ENCODE peak calls at places on chromosome 14, in six cellular contexts. One of them, this sample, is unnamed.

GRCh38 chr14:38964630-38965029 is 138.4 kb downstream of the SEC23A start:
- DNase-seq in thyroid gland: peak
- DNase-seq in A673: no peak
- DNase-seq in frontal cortex: no peak
- DNase-seq in fibroblast of pulmonary artery: peak
- DNase-seq in NCI-H1048: no peak
- DNase-seq in this sample: no peak

GRCh38 chr14:76376878-76377523 is 1.1 kb downstream of the ESRRB start:
- DNase-seq in frontal cortex: no peak
- DNase-seq in fibroblast of pulmonary artery: no peak
- DNase-seq in NCI-H1048: no peak
- DNase-seq in thyroid gland: no peak
- DNase-seq in A673: no peak
- DNase-seq in this sample: no peak

GRCh38 chr14:85530626-85531025 is 682 bp downstream of the FLRT2 start:
- DNase-seq in thyroid gland: no peak
- DNase-seq in NCI-H1048: no peak
- DNase-seq in A673: no peak
- DNase-seq in frontal cortex: no peak
- DNase-seq in fibroblast of pulmonary artery: no peak
- DNase-seq in this sample: no peak

GRCh38 chr14:61553730-61554641 is 141.3 kb upstream of the HIF1A start:
- DNase-seq in NCI-H1048: no peak
- DNase-seq in thyroid gland: no peak
- DNase-seq in A673: no peak
- DNase-seq in frontal cortex: no peak
- DNase-seq in fibroblast of pulmonary artery: peak
- DNase-seq in this sample: no peak

GRCh38 chr14:100914597-100915021 is 11.1 kb upstream of the RTL1 start:
- DNase-seq in NCI-H1048: no peak
- DNase-seq in fibroblast of pulmonary artery: peak
- DNase-seq in A673: no peak
- DNase-seq in frontal cortex: no peak
- DNase-seq in thyroid gland: no peak
- DNase-seq in this sample: no peak

GRCh38 chr14:61280526-61281185 is 482 bp downstream of the TMEM30B start:
- DNase-seq in fibroblast of pulmonary artery: peak
- DNase-seq in NCI-H1048: no peak
- DNase-seq in A673: peak
- DNase-seq in thyroid gland: peak
- DNase-seq in frontal cortex: peak
- DNase-seq in this sample: peak

GRCh38 chr14:67674480-67675218 is at the start of gene VTI1B:
- DNase-seq in fibroblast of pulmonary artery: peak
- DNase-seq in NCI-H1048: peak
- DNase-seq in A673: peak
- DNase-seq in thyroid gland: peak
- DNase-seq in frontal cortex: peak
- DNase-seq in this sample: peak

GRCh38 chr14:102938191-102938590 is 15.7 kb downstream of the AMN start:
- DNase-seq in frontal cortex: no peak
- DNase-seq in thyroid gland: no peak
- DNase-seq in fibroblast of pulmonary artery: no peak
- DNase-seq in A673: no peak
- DNase-seq in NCI-H1048: no peak
- DNase-seq in this sample: no peak

GRCh38 chr14:51410846-51411245 is 170.8 kb downstream of the TMX1 start:
- DNase-seq in fibroblast of pulmonary artery: no peak
- DNase-seq in NCI-H1048: no peak
- DNase-seq in thyroid gland: no peak
- DNase-seq in A673: no peak
- DNase-seq in frontal cortex: no peak
- DNase-seq in this sample: no peak

GRCh38 chr14:68716698-68717097 is 76.2 kb downstream of the ZFP36L1 start:
- DNase-seq in NCI-H1048: no peak
- DNase-seq in A673: no peak
- DNase-seq in frontal cortex: no peak
- DNase-seq in thyroid gland: no peak
- DNase-seq in fibroblast of pulmonary artery: no peak
- DNase-seq in this sample: no peak

GRCh38 chr14:60266021-60266937 is 17.3 kb downstream of the PPM1A start:
- DNase-seq in NCI-H1048: no peak
- DNase-seq in thyroid gland: no peak
- DNase-seq in fibroblast of pulmonary artery: peak
- DNase-seq in A673: peak
- DNase-seq in frontal cortex: no peak
- DNase-seq in this sample: no peak

GRCh38 chr14:94547151-94547680 is 14.0 kb upstream of the SERPINA4 start:
- DNase-seq in thyroid gland: no peak
- DNase-seq in frontal cortex: no peak
- DNase-seq in A673: no peak
- DNase-seq in fibroblast of pulmonary artery: no peak
- DNase-seq in NCI-H1048: no peak
- DNase-seq in this sample: no peak

GRCh38 chr14:86013663-86014062 is 483.7 kb downstream of the FLRT2 start:
- DNase-seq in NCI-H1048: no peak
- DNase-seq in A673: no peak
- DNase-seq in thyroid gland: no peak
- DNase-seq in frontal cortex: no peak
- DNase-seq in fibroblast of pulmonary artery: peak
- DNase-seq in this sample: no peak

GRCh38 chr14:21352587-21352986 is 31.2 kb downstream of the SUPT16H start:
- DNase-seq in A673: no peak
- DNase-seq in NCI-H1048: no peak
- DNase-seq in thyroid gland: no peak
- DNase-seq in frontal cortex: no peak
- DNase-seq in fibroblast of pulmonary artery: no peak
- DNase-seq in this sample: no peak

GRCh38 chr14:71629765-71630502 is 302.3 kb upstream of the RGS6 start:
- DNase-seq in frontal cortex: no peak
- DNase-seq in A673: no peak
- DNase-seq in fibroblast of pulmonary artery: peak
- DNase-seq in thyroid gland: no peak
- DNase-seq in NCI-H1048: no peak
- DNase-seq in this sample: no peak

GRCh38 chr14:104081951-104082464 is 3.5 kb upstream of the ASPG start:
- DNase-seq in fibroblast of pulmonary artery: no peak
- DNase-seq in frontal cortex: no peak
- DNase-seq in thyroid gland: no peak
- DNase-seq in A673: no peak
- DNase-seq in NCI-H1048: no peak
- DNase-seq in this sample: no peak

GRCh38 chr14:72722201-72722785 is 171.6 kb downstream of the DPF3 start:
- DNase-seq in frontal cortex: no peak
- DNase-seq in thyroid gland: no peak
- DNase-seq in A673: no peak
- DNase-seq in fibroblast of pulmonary artery: no peak
- DNase-seq in NCI-H1048: no peak
- DNase-seq in this sample: no peak

GRCh38 chr14:94581127-94581999 is at the start of gene SERPINA5:
- DNase-seq in NCI-H1048: no peak
- DNase-seq in fibroblast of pulmonary artery: peak
- DNase-seq in thyroid gland: peak
- DNase-seq in frontal cortex: no peak
- DNase-seq in A673: no peak
- DNase-seq in this sample: no peak

GRCh38 chr14:53621433-53621832 is 335.2 kb downstream of the BMP4 start:
- DNase-seq in frontal cortex: no peak
- DNase-seq in A673: no peak
- DNase-seq in thyroid gland: no peak
- DNase-seq in NCI-H1048: no peak
- DNase-seq in fibroblast of pulmonary artery: no peak
- DNase-seq in this sample: no peak

GRCh38 chr14:21833836-21834235 is 160.2 kb upstream of the OR4E1 start:
- DNase-seq in A673: no peak
- DNase-seq in frontal cortex: no peak
- DNase-seq in thyroid gland: no peak
- DNase-seq in fibroblast of pulmonary artery: no peak
- DNase-seq in NCI-H1048: no peak
- DNase-seq in this sample: no peak

GRCh38 chr14:24132061-24132685 is 1.7 kb downstream of the FITM1 start:
- DNase-seq in fibroblast of pulmonary artery: no peak
- DNase-seq in thyroid gland: peak
- DNase-seq in frontal cortex: no peak
- DNase-seq in NCI-H1048: no peak
- DNase-seq in A673: no peak
- DNase-seq in this sample: no peak

GRCh38 chr14:64704145-64704742 is at the start of gene PLEKHG3:
- DNase-seq in A673: peak
- DNase-seq in fibroblast of pulmonary artery: peak
- DNase-seq in frontal cortex: peak
- DNase-seq in thyroid gland: peak
- DNase-seq in NCI-H1048: peak
- DNase-seq in this sample: peak

GRCh38 chr14:74582910-74583581 is 29.0 kb downstream of the LTBP2 start:
- DNase-seq in fibroblast of pulmonary artery: peak
- DNase-seq in NCI-H1048: no peak
- DNase-seq in frontal cortex: no peak
- DNase-seq in thyroid gland: no peak
- DNase-seq in A673: no peak
- DNase-seq in this sample: no peak

GRCh38 chr14:21263284-21264024 is 5.8 kb downstream of the HNRNPC start:
- DNase-seq in A673: no peak
- DNase-seq in thyroid gland: no peak
- DNase-seq in NCI-H1048: no peak
- DNase-seq in frontal cortex: no peak
- DNase-seq in fibroblast of pulmonary artery: no peak
- DNase-seq in this sample: no peak

GRCh38 chr14:51562816-51563215 is 88.9 kb upstream of the FRMD6 start:
- DNase-seq in A673: no peak
- DNase-seq in NCI-H1048: no peak
- DNase-seq in fibroblast of pulmonary artery: no peak
- DNase-seq in thyroid gland: no peak
- DNase-seq in frontal cortex: no peak
- DNase-seq in this sample: no peak

GRCh38 chr14:91354979-91355685 is 62.5 kb downstream of the CCDC88C start:
- DNase-seq in frontal cortex: no peak
- DNase-seq in fibroblast of pulmonary artery: no peak
- DNase-seq in NCI-H1048: no peak
- DNase-seq in thyroid gland: no peak
- DNase-seq in A673: no peak
- DNase-seq in this sample: no peak

GRCh38 chr14:28756896-28757570 is 9.6 kb upstream of the FOXG1 start:
- DNase-seq in thyroid gland: no peak
- DNase-seq in frontal cortex: no peak
- DNase-seq in fibroblast of pulmonary artery: peak
- DNase-seq in A673: peak
- DNase-seq in NCI-H1048: no peak
- DNase-seq in this sample: no peak

GRCh38 chr14:104986487-104987164 is 1.0 kb downstream of the CLBA1 start:
- DNase-seq in thyroid gland: no peak
- DNase-seq in fibroblast of pulmonary artery: no peak
- DNase-seq in frontal cortex: no peak
- DNase-seq in NCI-H1048: no peak
- DNase-seq in A673: no peak
- DNase-seq in this sample: no peak

GRCh38 chr14:26984318-26985177 is 386.7 kb upstream of the NOVA1 start:
- DNase-seq in frontal cortex: no peak
- DNase-seq in fibroblast of pulmonary artery: peak
- DNase-seq in NCI-H1048: peak
- DNase-seq in A673: peak
- DNase-seq in thyroid gland: peak
- DNase-seq in this sample: peak

GRCh38 chr14:30656190-30656632 is 34.1 kb downstream of the SCFD1 start:
- DNase-seq in thyroid gland: peak
- DNase-seq in fibroblast of pulmonary artery: peak
- DNase-seq in A673: peak
- DNase-seq in frontal cortex: peak
- DNase-seq in NCI-H1048: no peak
- DNase-seq in this sample: peak

This sample was measured in prostate gland.